ENCODE peak calls at places on chromosomes 7 and 10, in eight cellular contexts. J, D, K, Y, G, O, B and W are unnamed samples.

GRCh38 chr10:90462761-90463160 is 395.1 kb downstream of the HTR7 start:
- DNase-seq in K (no peak), G (no peak), O (no peak), D (no peak), Y (peak; percentile 79), J (peak; percentile 26), B (no peak), W (no peak)

GRCh38 chr7:13989944-13990295 is 454 bp upstream of the ETV1 start:
- DNase-seq in J (no peak), G (no peak), O (no peak), K (no peak), D (no peak), B (no peak), Y (no peak), W (no peak)

GRCh38 chr10:22427101-22427500 is 81.8 kb downstream of the SPAG6 start:
- DNase-seq in D (no peak), J (peak; percentile 43), G (no peak), K (no peak), Y (peak; percentile 84), O (no peak), B (no peak), W (no peak)

GRCh38 chr10:109037978-109038377 is 885.3 kb downstream of the XPNPEP1 start:
- DNase-seq in D (no peak), O (no peak), G (no peak), B (no peak), K (no peak), Y (no peak), J (no peak), W (no peak)

GRCh38 chr10:15320522-15321203 is 50.4 kb downstream of the FAM171A1 start:
- DNase-seq in Y (no peak), K (no peak), O (no peak), B (no peak), D (no peak), G (no peak), J (no peak), W (no peak)

GRCh38 chr10:86294346-86295265 is 72.0 kb downstream of the GRID1 start:
- DNase-seq in O (peak; percentile 12), G (no peak), J (no peak), B (no peak), Y (no peak), D (no peak), K (no peak), W (no peak)

GRCh38 chr7:74230446-74231231 is 20.8 kb downstream of the LAT2 start:
- DNase-seq in J (no peak), G (no peak), Y (no peak), K (no peak), D (no peak), O (no peak), B (no peak), W (no peak)

GRCh38 chr10:97676770-97677581 is 10.1 kb downstream of the AVPI1 start:
- DNase-seq in K (peak; percentile 14), J (no peak), O (no peak), G (peak; percentile 24), D (no peak), Y (peak; percentile 68), B (peak; percentile 42), W (no peak)

GRCh38 chr10:34933676-34934075 is 118.6 kb upstream of the PARD3 start:
- DNase-seq in Y (peak; percentile 25), J (no peak), G (no peak), D (no peak), K (no peak), O (peak; percentile 40), B (peak; percentile 23), W (no peak)

GRCh38 chr7:6232130-6232529 is 40.3 kb downstream of the CYTH3 start:
- DNase-seq in G (no peak), B (no peak), J (no peak), K (no peak), O (no peak), Y (no peak), D (no peak), W (no peak)

GRCh38 chr7:37081436-37081835 is 357.1 kb upstream of the AOAH start:
- DNase-seq in J (no peak), B (no peak), D (peak; percentile 78), O (peak; percentile 25), G (no peak), K (no peak), Y (no peak), W (no peak)

GRCh38 chr7:46607176-46607575 is 686.1 kb upstream of the IGFBP3 start:
- DNase-seq in Y (peak; percentile 45), K (no peak), J (no peak), G (no peak), D (no peak), O (no peak), B (no peak), W (no peak)

GRCh38 chr7:37943905-37944736 is 23.7 kb downstream of the EPDR1 start:
- DNase-seq in D (no peak), G (no peak), O (no peak), Y (no peak), K (no peak), J (no peak), B (no peak), W (no peak)

GRCh38 chr7:42926204-42926603 is 5.8 kb downstream of the PSMA2 start:
- DNase-seq in O (no peak), B (no peak), G (no peak), Y (no peak), D (no peak), K (no peak), J (no peak), W (no peak)

GRCh38 chr7:44486693-44487092 is 3.8 kb downstream of the NUDCD3 start:
- DNase-seq in Y (peak; percentile 53), K (no peak), J (peak; percentile 31), O (no peak), B (peak; percentile 3), G (no peak), D (no peak), W (no peak)

GRCh38 chr10:34859170-34859569 is 44.1 kb upstream of the PARD3 start:
- DNase-seq in K (no peak), J (no peak), Y (no peak), D (no peak), G (no peak), B (no peak), O (no peak), W (no peak)

GRCh38 chr7:148402159-148402558 is 188.4 kb upstream of the C7orf33 start:
- DNase-seq in D (no peak), G (no peak), K (no peak), B (no peak), J (no peak), O (no peak), Y (peak; percentile 8), W (no peak)

GRCh38 chr10:127415901-127416630 is 133.0 kb upstream of the NPS start:
- DNase-seq in O (no peak), Y (no peak), G (no peak), K (no peak), B (no peak), J (no peak), D (no peak), W (no peak)

GRCh38 chr10:130018730-130019185 is 54.7 kb upstream of the EBF3 start:
- DNase-seq in O (no peak), D (no peak), K (no peak), Y (no peak), G (no peak), B (no peak), J (no peak), W (no peak)

GRCh38 chr7:158074896-158075632 is 512.6 kb downstream of the PTPRN2 start:
- DNase-seq in K (no peak), Y (no peak), O (no peak), J (no peak), B (no peak), D (peak; percentile 51), G (no peak), W (peak; percentile 7)

GRCh38 chr10:5996696-5997095 is 19.4 kb upstream of the IL15RA start:
- DNase-seq in G (no peak), O (no peak), K (no peak), Y (no peak), J (no peak), B (no peak), D (no peak), W (no peak)